ENCODE peak calls at places on chromosomes 7 and 10, in seven cellular contexts. A is brain microvascular endothelial cell; Z is CD8-positive, alpha-beta T cell; O is left ventricle myocardium inferior; C is cardiac muscle cell; E is suprapubic skin; I is CD8-positive, alpha-beta memory T cell. M is an unnamed sample.
A peak's percentile ranks its signal among the peaks of the same experiment; 100 is the strongest.

GRCh38 chr7:98594348-98594747 is 22.7 kb upstream of the NPTX2 start:
- DNase-seq in A (no peak), Z (no peak), O (no peak), C (no peak), E (no peak), I (no peak), M (no peak)

GRCh38 chr10:15461353-15462108 is 90.4 kb upstream of the FAM171A1 start:
- DNase-seq in A (peak; percentile 69), Z (no peak), O (peak; percentile 19), C (peak; percentile 59), E (no peak), I (no peak), M (no peak)

GRCh38 chr7:11436773-11437524 is 395.0 kb downstream of the THSD7A start:
- DNase-seq in A (no peak), Z (no peak), O (no peak), C (no peak), E (no peak), I (no peak), M (no peak)

GRCh38 chr10:96125142-96125515 is 5.0 kb upstream of the ZNF518A start:
- DNase-seq in A (no peak), Z (no peak), O (no peak), C (peak; percentile 33), E (no peak), I (no peak), M (no peak)

GRCh38 chr10:51937736-51938135 is 238.3 kb upstream of the CSTF2T start:
- DNase-seq in A (peak; percentile 86), Z (no peak), O (no peak), C (peak; percentile 79), E (no peak), I (no peak), M (no peak)

GRCh38 chr10:9305018-9305655 is 1250.6 kb downstream of the GATA3 start:
- DNase-seq in A (no peak), Z (no peak), O (no peak), C (peak; percentile 43), E (no peak), I (no peak), M (no peak)

GRCh38 chr7:152435384-152436278 is at the start of gene KMT2C:
- DNase-seq in A (peak; percentile 13), Z (peak; percentile 46), O (peak; percentile 58), C (peak; percentile 60), E (no peak), I (peak; percentile 72), M (no peak)

GRCh38 chr10:86264481-86265231 is 101.9 kb downstream of the GRID1 start:
- DNase-seq in A (no peak), Z (no peak), O (no peak), C (no peak), E (peak; percentile 62), I (no peak), M (peak; percentile 66)

GRCh38 chr10:110758128-110758527 is 113.6 kb upstream of the PDCD4 start:
- DNase-seq in A (no peak), Z (no peak), O (no peak), C (no peak), E (no peak), I (no peak), M (no peak)

GRCh38 chr7:117048854-117049321 is 95.6 kb downstream of the ST7 start:
- DNase-seq in A (no peak), Z (no peak), O (no peak), C (no peak), E (no peak), I (no peak), M (no peak)

GRCh38 chr7:143405158-143405557 is 3.5 kb downstream of the EPHA1 start:
- DNase-seq in A (no peak), Z (no peak), O (peak; percentile 82), C (peak; percentile 41), E (no peak), I (no peak), M (no peak)

GRCh38 chr7:4882742-4883351 is 669 bp downstream of the RADIL start:
- DNase-seq in A (no peak), Z (no peak), O (no peak), C (peak; percentile 9), E (no peak), I (no peak), M (no peak)

GRCh38 chr7:20786779-20787651 is at the start of gene SP8:
- DNase-seq in A (no peak), Z (no peak), O (no peak), C (no peak), E (no peak), I (no peak), M (no peak)

GRCh38 chr10:110898391-110898790 is 20.6 kb downstream of the BBIP1 start:
- DNase-seq in A (no peak), Z (no peak), O (no peak), C (no peak), E (no peak), I (no peak), M (no peak)

GRCh38 chr7:115008465-115009114 is 86.7 kb downstream of the MDFIC start:
- DNase-seq in A (peak; percentile 72), Z (no peak), O (peak; percentile 84), C (peak; percentile 96), E (no peak), I (no peak), M (peak; percentile 84)

GRCh38 chr7:17302575-17303142 is 4.2 kb downstream of the AHR start:
- DNase-seq in A (no peak), Z (no peak), O (no peak), C (peak; percentile 47), E (no peak), I (no peak), M (no peak)

GRCh38 chr10:110613341-110613995 is 30.7 kb upstream of the RBM20 start:
- DNase-seq in A (no peak), Z (no peak), O (no peak), C (no peak), E (no peak), I (no peak), M (no peak)

GRCh38 chr7:45696476-45696875 is 122.3 kb downstream of the ADCY1 start:
- DNase-seq in A (no peak), Z (no peak), O (no peak), C (no peak), E (peak; percentile 58), I (no peak), M (peak; percentile 41)

GRCh38 chr10:73506491-73506890 is 10.7 kb upstream of the PPP3CB start:
- DNase-seq in A (no peak), Z (no peak), O (no peak), C (no peak), E (no peak), I (no peak), M (no peak)

GRCh38 chr7:96327429-96327828 is 5.5 kb upstream of the SLC25A13 start:
- DNase-seq in A (no peak), Z (no peak), O (no peak), C (no peak), E (no peak), I (no peak), M (no peak)

GRCh38 chr10:132709471-132709951 is 76.4 kb downstream of the NKX6-2 start:
- DNase-seq in A (no peak), Z (no peak), O (peak; percentile 11), C (no peak), E (peak; percentile 70), I (peak; percentile 35), M (no peak)

GRCh38 chr10:104209575-104210198 is 22.5 kb downstream of the CFAP43 start:
- DNase-seq in A (peak; percentile 49), Z (peak; percentile 10), O (no peak), C (peak; percentile 64), E (no peak), I (peak; percentile 57), M (no peak)

GRCh38 chr7:151225948-151226510 is 976 bp downstream of the ABCF2 start:
- DNase-seq in A (no peak), Z (no peak), O (no peak), C (no peak), E (no peak), I (peak; percentile 33), M (no peak)

GRCh38 chr10:28202941-28203352 is 99.9 kb downstream of the MPP7 start:
- DNase-seq in A (no peak), Z (no peak), O (peak; percentile 40), C (no peak), E (no peak), I (no peak), M (peak; percentile 78)

GRCh38 chr10:113473851-113474250 is 79.0 kb upstream of the HABP2 start:
- DNase-seq in A (no peak), Z (no peak), O (no peak), C (no peak), E (no peak), I (no peak), M (no peak)

GRCh38 chr7:135650831-135651573 is 11.3 kb upstream of the STMP1 start:
- DNase-seq in A (peak; percentile 73), Z (no peak), O (no peak), C (peak; percentile 83), E (no peak), I (no peak), M (no peak)

GRCh38 chr7:92634924-92635519 is 44.8 kb upstream of the FAM133B start:
- DNase-seq in A (peak; percentile 76), Z (no peak), O (no peak), C (peak; percentile 64), E (no peak), I (no peak), M (no peak)

GRCh38 chr7:150369740-150370501 is 1.3 kb downstream of the REPIN1 start:
- DNase-seq in A (no peak), Z (no peak), O (no peak), C (no peak), E (no peak), I (no peak), M (no peak)

GRCh38 chr10:10353326-10353725 is 664.3 kb upstream of the CELF2 start:
- DNase-seq in A (no peak), Z (no peak), O (no peak), C (no peak), E (no peak), I (no peak), M (no peak)

GRCh38 chr7:148882668-148883232 is 1.3 kb downstream of the EZH2 start:
- DNase-seq in A (no peak), Z (no peak), O (no peak), C (peak; percentile 3), E (no peak), I (no peak), M (no peak)
- H3K27ac ChIP-seq in A (no peak overlapping the region), Z (peak overlapping the region; percentile 47), O (no peak overlapping the region), C (peak overlapping the region; percentile 85), E (peak overlapping the region; percentile 82), I (peak overlapping the region; percentile 81), M (no peak overlapping the region)

GRCh38 chr10:17227367-17228080 is 517 bp upstream of the VIM start:
- DNase-seq in A (no peak), Z (no peak), O (no peak), C (no peak), E (no peak), I (no peak), M (no peak)
- H3K4me3 ChIP-seq in A (peak overlapping the region; percentile 99), Z (peak overlapping the region; percentile 81), O (peak overlapping the region; percentile 90), C (peak overlapping the region; percentile 62), E (peak overlapping the region; percentile 68), I (peak overlapping the region; percentile 67), M (peak overlapping the region; percentile 100)

DNA sequence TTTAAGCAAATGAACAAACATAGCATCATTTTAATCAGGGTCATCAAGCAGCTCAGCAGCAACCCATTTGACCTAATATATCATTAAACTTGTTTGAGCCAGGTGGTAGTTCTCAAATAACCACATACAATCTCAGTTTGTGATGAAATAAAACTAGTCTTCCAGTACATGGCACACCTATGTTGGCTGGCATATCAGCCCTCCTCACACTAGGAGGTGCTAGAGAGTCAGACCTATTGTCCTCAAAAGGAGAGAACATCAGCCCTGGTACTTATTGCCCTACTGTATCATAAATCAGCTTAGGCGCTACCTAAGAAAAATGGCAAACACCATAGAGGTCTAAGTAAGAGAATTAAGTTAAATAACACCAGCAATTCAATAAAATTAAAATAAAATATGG is 81.7 kb downstream of the CABCOCO1 start:
- DNase-seq in A (no peak), Z (no peak), O (no peak), C (no peak), E (no peak), I (no peak), M (no peak)
- H3K27ac ChIP-seq in A (no peak overlapping the region), Z (no peak overlapping the region), O (no peak overlapping the region), C (no peak overlapping the region), E (no peak overlapping the region), I (no peak overlapping the region), M (no peak overlapping the region)

GRCh38 chr7:6589151-6589828 is 531 bp upstream of the INTS15 start:
- DNase-seq in A (no peak), Z (no peak), O (no peak), C (no peak), E (no peak), I (no peak), M (no peak)
- H3K4me3 ChIP-seq in A (peak overlapping the region; percentile 41), Z (peak overlapping the region; percentile 31), O (peak overlapping the region; percentile 95), C (no peak overlapping the region), E (peak overlapping the region; percentile 89), I (peak overlapping the region; percentile 37), M (peak overlapping the region; percentile 92)

M was measured in coronary artery.